ENCODE peak calls at places on chromosomes 4 and X, in eight cellular contexts. K, I, G, H, R, O, A and X are unnamed samples.

GRCh38 chr4:98682719-98683118 is 24.3 kb upstream of the TSPAN5 start:
- DNase-seq in K (no peak), I (no peak), G (no peak), H (no peak), R (peak; percentile 56), O (peak; percentile 45), A (no peak), X (no peak)

GRCh38 chr4:99784836-99785235 is 31.8 kb upstream of the DAPP1 start:
- DNase-seq in K (no peak), I (no peak), G (no peak), H (no peak), R (no peak), O (no peak), A (no peak), X (no peak)

GRCh38 chr4:6907658-6908191 is 1.9 kb upstream of the TBC1D14 start:
- DNase-seq in K (peak; percentile 56), I (peak; percentile 84), G (no peak), H (peak; percentile 72), R (peak; percentile 43), O (peak; percentile 32), A (no peak), X (peak; percentile 50)

GRCh38 chrX:153728095-153728494 is 3.4 kb downstream of the ABCD1 start:
- DNase-seq in K (no peak), I (no peak), G (no peak), H (no peak), R (no peak), O (no peak), A (peak; percentile 37), X (no peak)

GRCh38 chr4:180203349-180203748 is 2039.9 kb upstream of the TENM3 start:
- DNase-seq in K (no peak), I (no peak), G (no peak), H (no peak), R (no peak), O (no peak), A (no peak), X (no peak)

GRCh38 chr4:33709247-33709646 is 2535.1 kb downstream of the ARAP2 start:
- DNase-seq in K (no peak), I (no peak), G (no peak), H (no peak), R (peak; percentile 22), O (no peak), A (no peak), X (no peak)

GRCh38 chr4:119652978-119653377 is 24.4 kb upstream of the PDE5A start:
- DNase-seq in K (no peak), I (no peak), G (no peak), H (no peak), R (peak; percentile 77), O (peak; percentile 45), A (no peak), X (no peak)

GRCh38 chr4:78776031-78776728 is at the start of gene BMP2K:
- DNase-seq in K (peak; percentile 88), I (peak; percentile 95), G (peak; percentile 86), H (peak; percentile 89), R (peak; percentile 73), O (peak; percentile 62), A (peak; percentile 57), X (peak; percentile 89)

GRCh38 chr4:99815597-99816011 is 1.0 kb upstream of the DAPP1 start:
- DNase-seq in K (no peak), I (no peak), G (no peak), H (peak; percentile 55), R (no peak), O (peak; percentile 98), A (peak; percentile 20), X (no peak)

DNA sequence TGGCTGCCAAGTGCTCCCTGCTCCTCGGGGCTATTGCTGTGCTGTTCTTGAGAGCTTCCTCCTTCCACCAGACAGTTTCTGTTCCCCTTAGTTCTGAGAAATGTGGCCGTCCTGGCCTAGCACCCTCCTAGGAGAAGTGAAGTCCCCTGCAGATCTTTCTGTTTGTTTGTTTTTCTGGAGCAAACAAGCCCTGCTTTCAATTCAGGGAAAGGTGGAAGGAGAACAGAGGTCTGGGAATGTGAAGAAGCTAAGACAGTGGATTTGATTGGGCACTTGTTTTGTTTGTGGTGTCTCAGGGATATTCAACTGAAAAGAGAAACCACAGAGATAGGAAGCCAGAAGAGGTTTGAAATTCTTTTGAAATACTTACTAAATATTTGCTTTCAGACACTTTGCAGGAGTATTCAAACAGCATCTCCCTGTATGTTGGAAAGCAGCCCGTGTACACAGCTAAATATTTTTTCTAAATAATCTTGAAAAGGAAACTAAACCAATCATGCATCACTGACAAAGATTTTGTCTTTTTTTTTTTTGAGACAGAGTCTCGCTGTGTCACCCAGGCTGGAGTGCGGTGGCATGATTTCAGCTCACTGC is 36.5 kb upstream of the PPM1K start:
- DNase-seq in K (peak; percentile 31), I (peak; percentile 78), G (peak; percentile 17), H (peak; percentile 47), R (peak; percentile 1), O (peak; percentile 30), A (no peak), X (no peak)
- H3K4me3 ChIP-seq in K (no peak overlapping the region), I (peak overlapping the region; percentile 77), G (no peak overlapping the region), H (no peak overlapping the region), R (no peak overlapping the region), O (peak overlapping the region; percentile 17), A (no peak overlapping the region), X (no peak overlapping the region)

DNA sequence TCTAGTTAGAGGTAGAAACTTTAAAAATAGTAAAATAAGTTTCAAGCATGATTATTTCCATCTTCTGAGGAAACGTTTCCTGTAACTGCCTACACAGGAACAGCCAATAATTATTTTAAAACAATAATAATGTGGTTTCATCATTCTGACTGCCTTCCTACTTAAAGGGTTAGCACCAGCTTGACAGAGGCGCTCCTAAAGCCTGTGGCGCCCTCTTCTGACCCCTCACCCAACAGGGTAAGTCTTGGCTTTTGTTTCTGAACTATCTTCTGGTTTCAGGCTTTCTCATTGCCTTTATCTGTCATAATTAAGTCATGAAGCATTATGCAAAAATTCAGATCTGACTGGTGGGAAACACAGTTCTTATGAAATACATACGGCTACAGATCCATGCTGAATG is 96.7 kb downstream of the ITM2A start:
- DNase-seq in K (peak; percentile 34), I (peak; percentile 73), G (peak; percentile 21), H (peak; percentile 54), R (no peak), O (no peak), A (no peak), X (peak; percentile 44)
- TF ChIP-seq CTCF in K (peak; percentile 60), I (peak; percentile 78), G (peak; percentile 53), H (no peak), R (no peak), O (peak; percentile 26), A (peak; percentile 8), X (peak; percentile 72)

GRCh38 chr4:1359161-1359535 is 12.1 kb downstream of the UVSSA start:
- DNase-seq in K (no peak), I (no peak), G (no peak), H (no peak), R (no peak), O (no peak), A (no peak), X (no peak)

GRCh38 chr4:1360423-1361283 is 13.6 kb downstream of the UVSSA start:
- DNase-seq in K (no peak), I (no peak), G (no peak), H (no peak), R (peak; percentile 49), O (no peak), A (peak; percentile 68), X (no peak)

GRCh38 chr4:1357356-1358248 is 10.6 kb downstream of the UVSSA start:
- DNase-seq in K (peak; percentile 55), I (no peak), G (no peak), H (no peak), R (no peak), O (no peak), A (no peak), X (no peak)

GRCh38 chr4:1359976-1360375 is 13.0 kb downstream of the UVSSA start:
- DNase-seq in K (no peak), I (no peak), G (no peak), H (no peak), R (no peak), O (no peak), A (no peak), X (no peak)

DNA sequence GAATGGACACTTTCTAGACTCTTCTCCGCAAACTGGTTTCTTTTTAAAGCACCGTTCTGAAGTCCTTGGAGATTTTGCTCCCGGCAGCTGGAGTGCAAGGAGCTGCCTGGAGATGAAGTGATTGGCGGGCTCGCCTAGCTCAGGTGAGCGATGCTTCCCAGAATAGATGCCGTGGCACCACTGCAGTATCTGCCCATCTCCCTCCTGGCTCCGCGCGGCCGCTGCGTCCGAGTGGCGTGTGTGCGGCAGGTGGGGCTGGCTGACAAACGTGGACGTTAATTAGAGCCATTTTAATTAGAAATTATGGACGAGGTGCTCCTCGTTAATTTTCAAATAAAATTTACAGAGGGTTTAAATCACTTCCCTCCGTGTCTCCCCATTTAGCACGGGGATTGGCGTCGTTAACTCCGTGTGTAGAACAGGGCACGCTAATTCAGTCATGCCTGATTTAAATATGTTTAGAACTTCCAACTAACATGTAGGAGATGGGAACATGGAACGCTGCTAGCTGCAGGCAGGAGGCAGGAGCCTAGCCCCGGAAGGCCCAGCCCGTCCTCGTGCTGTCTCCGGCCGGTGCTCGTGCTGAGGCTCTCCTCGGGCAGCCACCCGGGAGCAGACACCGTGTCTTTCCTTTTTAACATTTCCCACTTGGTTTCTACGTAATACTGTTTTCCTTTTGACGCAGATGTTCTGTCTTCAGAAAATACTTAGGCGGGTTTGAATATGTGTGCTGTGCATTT is 11.6 kb downstream of the UVSSA start:
- DNase-seq in K (no peak), I (no peak), G (no peak), H (no peak), R (no peak), O (no peak), A (no peak), X (no peak)
- H3K36me3 ChIP-seq in K (peaks cover 8% of the 10 kb centered on the region), I (peaks cover 13% of the 10 kb centered on the region), G (peaks cover 21% of the 10 kb centered on the region), H (no peaks in the 10 kb centered on the region), R (peaks cover 25% of the 10 kb centered on the region), O (no peaks in the 10 kb centered on the region), A (peaks cover 3% of the 10 kb centered on the region), X (peaks cover 3% of the 10 kb centered on the region)

GRCh38 chr4:182880387-182881356 is 36.5 kb downstream of the DCTD start:
- DNase-seq in K (peak; percentile 71), I (no peak), G (peak; percentile 57), H (no peak), R (peak; percentile 21), O (peak; percentile 36), A (peak; percentile 89), X (peak; percentile 64)
- H3K4me3 ChIP-seq in K (no peak overlapping the region), I (no peak overlapping the region), G (peak overlapping the region; percentile 49), H (no peak overlapping the region), R (no peak overlapping the region), O (no peak overlapping the region), A (peak overlapping the region; percentile 58), X (peak overlapping the region; percentile 21)

DNA sequence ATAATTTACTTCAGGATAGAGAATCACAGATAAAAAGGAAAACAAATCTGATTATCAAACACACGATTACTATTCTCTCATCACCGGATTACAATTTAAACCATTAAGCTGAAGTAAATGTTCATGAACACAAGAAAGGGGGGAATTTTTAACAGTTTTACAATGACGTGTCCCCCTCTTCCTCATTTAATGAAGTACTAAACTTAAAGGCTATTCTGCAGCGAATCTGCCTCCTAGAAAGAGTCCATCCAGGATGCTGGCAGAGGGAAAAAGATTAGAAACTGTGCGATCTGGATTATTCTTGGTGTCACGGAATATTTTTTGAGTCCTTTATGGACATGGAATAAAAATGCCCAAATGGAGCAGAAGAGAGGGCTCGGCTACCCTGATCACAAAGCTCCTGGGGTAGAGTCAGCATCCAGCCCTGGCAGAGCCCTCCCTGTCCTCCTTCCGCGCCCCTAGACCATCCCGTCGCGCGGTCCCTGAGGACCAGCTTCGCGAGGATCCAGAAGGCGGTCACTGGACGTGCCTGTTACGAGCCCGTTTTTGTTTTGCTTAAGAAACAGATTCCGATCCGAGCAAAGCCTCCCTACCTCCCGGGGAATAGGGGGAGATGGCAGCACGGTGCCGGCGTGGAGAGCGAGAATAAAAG is 1.2 kb downstream of the ELF2 start:
- DNase-seq in K (peak; percentile 69), I (no peak), G (no peak), H (no peak), R (peak; percentile 54), O (no peak), A (no peak), X (peak; percentile 55)
- TF ChIP-seq CTCF in K (no peak), I (no peak), G (no peak), H (no peak), R (no peak), O (no peak), A (no peak), X (no peak)